ENCODE peak calls at places on chromosomes 11 and 22, in four cellular contexts. X is mesothelial cell of epicardium, J is tibial artery, W is osteocyte. N is an unnamed sample.

GRCh38 chr11:61505640-61506155 is 2.9 kb upstream of the LRRC10B start:
- DNase-seq in X (no peak), J (no peak), W (no peak), N (no peak)

GRCh38 chr11:128324531-128325141 is 262.7 kb downstream of the ETS1 start:
- DNase-seq in X (no peak), J (no peak), W (no peak), N (no peak)

GRCh38 chr22:49717322-49717919 is 110.3 kb downstream of the BRD1 start:
- DNase-seq in X (no peak), J (no peak), W (no peak), N (no peak)

GRCh38 chr11:130828741-130829140 is 87.5 kb downstream of the SNX19 start:
- DNase-seq in X (no peak), J (peak; percentile 44), W (no peak), N (no peak)

GRCh38 chr11:72245232-72245816 is 1.3 kb upstream of the PHOX2A start:
- DNase-seq in X (no peak), J (no peak), W (no peak), N (no peak)

GRCh38 chr11:73878771-73879170 is 2.0 kb downstream of the PAAF1 start:
- DNase-seq in X (no peak), J (no peak), W (no peak), N (no peak)

GRCh38 chr11:91798240-91798639 is 426.4 kb upstream of the FAT3 start:
- DNase-seq in X (no peak), J (no peak), W (no peak), N (no peak)

GRCh38 chr11:117418685-117419084 is 91.0 kb downstream of the CEP164 start:
- DNase-seq in X (no peak), J (no peak), W (no peak), N (no peak)

GRCh38 chr11:104823638-104824037 is 74.6 kb downstream of the CASP12 start:
- DNase-seq in X (no peak), J (no peak), W (no peak), N (no peak)

GRCh38 chr11:44752727-44753126 is 26.0 kb downstream of the TSPAN18 start:
- DNase-seq in X (no peak), J (no peak), W (no peak), N (no peak)

GRCh38 chr22:30429887-30430286 is 4.3 kb downstream of the MTFP1 start:
- DNase-seq in X (no peak), J (no peak), W (no peak), N (no peak)

GRCh38 chr11:105937331-105937730 is 84.7 kb downstream of the MSANTD4 start:
- DNase-seq in X (no peak), J (no peak), W (no peak), N (no peak)

GRCh38 chr22:24994070-24994763 is 41.7 kb downstream of the KIAA1671 start:
- DNase-seq in X (no peak), J (no peak), W (no peak), N (no peak)

GRCh38 chr22:43151251-43152000 is at the start of gene TSPO:
- DNase-seq in X (peak; percentile 56), J (peak; percentile 80), W (no peak), N (no peak)

GRCh38 chr11:101288392-101288791 is 158.8 kb upstream of the PGR start:
- DNase-seq in X (no peak), J (no peak), W (no peak), N (no peak)

GRCh38 chr11:133526790-133527189 is 5.5 kb downstream of the OPCML start:
- DNase-seq in X (no peak), J (no peak), W (no peak), N (no peak)

GRCh38 chr11:77031599-77031998 is 2.6 kb upstream of the B3GNT6 start:
- DNase-seq in X (no peak), J (no peak), W (no peak), N (no peak)

GRCh38 chr11:8786933-8787332 is 104.3 kb downstream of the RPL27A start:
- DNase-seq in X (no peak), J (no peak), W (no peak), N (no peak)

GRCh38 chr11:26905368-26905767 is 88.5 kb upstream of the FIBIN start:
- DNase-seq in X (no peak), J (no peak), W (no peak), N (no peak)

GRCh38 chr11:69358398-69359080 is 64.6 kb downstream of the MYEOV start:
- DNase-seq in X (peak; percentile 36), J (no peak), W (peak; percentile 72), N (no peak)

GRCh38 chr11:94084164-94084563 is 44.5 kb upstream of the PANX1 start:
- DNase-seq in X (no peak), J (no peak), W (no peak), N (no peak)

GRCh38 chr22:29344137-29344536 is 28.6 kb upstream of the RASL10A start:
- DNase-seq in X (peak; percentile 66), J (no peak), W (no peak), N (peak; percentile 39)

GRCh38 chr11:19232910-19233503 is 7.7 kb downstream of the E2F8 start:
- DNase-seq in X (no peak), J (no peak), W (no peak), N (no peak)

DNA sequence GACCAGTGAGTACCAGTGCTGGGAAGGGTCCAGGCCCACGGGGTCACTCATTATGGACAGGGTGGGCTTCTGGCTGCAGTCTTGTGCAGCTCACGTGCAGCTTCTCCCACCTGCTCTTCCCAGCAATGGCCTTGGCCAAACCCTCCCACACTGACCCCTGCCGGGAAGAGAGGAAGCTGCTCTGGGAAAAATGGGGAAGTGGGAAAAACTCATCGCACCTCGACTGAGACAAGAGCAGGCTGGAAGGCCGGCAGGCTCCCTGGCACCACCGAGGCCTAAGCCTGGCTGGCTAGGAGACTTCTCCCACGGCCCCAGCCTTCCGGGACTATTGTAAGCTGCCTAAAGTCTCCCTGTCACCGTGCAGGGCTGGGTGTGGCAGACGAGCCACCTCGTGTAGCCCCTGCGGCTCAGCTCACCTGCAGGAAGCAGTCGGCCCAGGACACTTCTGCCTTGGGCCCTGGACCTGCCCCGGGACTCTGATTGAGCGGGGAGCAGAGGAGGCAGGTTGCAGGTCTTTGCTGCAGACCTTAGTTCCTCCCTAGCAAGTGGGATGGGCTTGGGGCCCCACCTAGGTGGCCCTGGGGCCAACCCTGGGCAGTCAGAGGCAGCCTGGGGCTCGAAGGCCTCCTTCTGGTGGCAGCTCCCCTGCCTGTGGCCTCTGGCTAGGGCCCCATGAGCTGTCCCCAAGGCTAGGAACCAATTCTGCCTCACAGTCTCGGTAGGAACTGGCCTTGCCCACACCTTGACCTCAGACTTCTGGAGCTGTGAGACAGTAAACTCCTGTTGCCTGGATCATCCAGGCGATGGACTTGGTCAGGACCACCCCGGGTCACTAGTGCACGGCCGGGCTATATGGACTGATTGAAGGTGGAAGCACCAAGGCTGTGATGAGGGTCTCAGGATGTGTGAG is 23.1 kb downstream of the MRGPRG start:
- DNase-seq in X (no peak), J (no peak), W (no peak), N (no peak)
- TF ChIP-seq CTCF in X (no peak), J (peak; percentile 40), W (peak; percentile 38), N (no peak)

GRCh38 chr11:125164422-125165110 is at the start of gene PKNOX2:
- DNase-seq in X (peak; percentile 92), J (peak; percentile 70), W (peak; percentile 97), N (no peak)
- TF ChIP-seq CTCF in X (peak; percentile 39), J (no peak), W (peak; percentile 80), N (no peak)

DNA sequence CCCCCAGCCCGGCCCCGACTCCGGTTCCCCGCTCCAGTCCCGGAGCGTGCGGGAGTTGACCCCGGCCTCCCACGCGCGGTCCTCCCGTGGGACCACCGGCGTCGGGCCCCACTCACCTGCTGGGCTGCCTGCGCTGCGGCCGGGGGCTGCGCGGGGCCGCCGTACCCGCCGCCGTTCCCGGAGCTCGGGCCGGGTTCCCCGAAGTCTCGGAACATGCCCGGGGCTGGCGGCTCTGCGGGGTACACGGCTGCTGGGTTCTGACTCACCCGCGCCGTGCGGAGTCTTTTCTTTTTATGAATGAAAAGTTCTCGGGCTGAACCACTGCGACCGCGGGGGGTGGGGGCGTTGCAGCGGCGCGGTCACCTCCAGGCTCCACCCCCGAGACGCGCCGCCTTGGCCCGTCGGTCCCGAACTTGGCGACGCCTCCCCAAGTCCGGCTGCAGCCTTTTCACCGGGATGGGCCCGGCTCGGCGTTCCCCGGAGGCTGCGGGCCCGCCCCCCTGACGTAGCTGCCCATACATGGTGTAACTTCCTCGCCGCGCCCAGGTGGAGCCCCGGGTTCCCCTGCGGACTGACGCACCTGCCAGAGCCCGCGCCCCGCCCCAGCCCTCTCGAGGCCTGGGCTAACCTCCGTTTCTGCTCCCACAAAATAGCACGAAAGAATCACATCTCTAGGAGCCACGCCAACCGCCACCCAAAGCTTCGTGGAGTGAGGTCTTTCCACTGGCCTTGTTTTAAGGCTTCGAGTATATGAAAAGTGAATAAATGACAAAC is at the start of gene FOSL1:
- DNase-seq in X (peak; percentile 70), J (peak; percentile 84), W (peak; percentile 95), N (peak; percentile 86)
- TF ChIP-seq CTCF in X (no peak), J (no peak), W (no peak), N (no peak)

GRCh38 chr11:57566564-57567209 is 785 bp downstream of the UBE2L6 start:
- DNase-seq in X (no peak), J (no peak), W (no peak), N (no peak)

GRCh38 chr11:57566035-57566504 is 1.4 kb downstream of the UBE2L6 start:
- DNase-seq in X (no peak), J (peak; percentile 44), W (no peak), N (no peak)

GRCh38 chr11:57567512-57568329 is at the start of gene UBE2L6:
- DNase-seq in X (peak; percentile 64), J (peak; percentile 33), W (peak; percentile 93), N (no peak)

GRCh38 chr11:57567210-57567511 is 311 bp downstream of the UBE2L6 start:
- DNase-seq in X (no peak), J (no peak), W (no peak), N (no peak)

DNA sequence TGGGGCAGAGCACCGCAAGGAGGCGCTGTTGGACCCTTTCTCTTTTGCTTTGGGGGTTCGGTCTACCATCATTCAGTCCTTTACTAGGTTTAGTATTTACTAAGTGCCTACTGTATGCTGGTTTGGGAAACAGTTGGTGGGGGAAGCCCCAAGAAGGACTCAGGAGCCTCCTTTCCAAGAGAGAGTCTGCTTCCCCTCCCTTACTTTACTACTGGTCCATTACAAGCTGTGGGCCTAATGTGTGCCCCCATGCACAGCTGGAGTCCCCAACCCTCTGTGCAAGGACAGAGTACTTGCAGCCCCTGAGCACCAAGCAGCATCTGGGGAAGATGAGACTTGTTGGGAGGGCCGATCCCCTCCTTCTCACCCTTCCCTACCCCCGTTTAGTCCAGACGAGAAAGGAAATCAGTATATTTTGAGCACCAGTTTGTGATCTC is 876 bp upstream of the UBE2L6 start:
- DNase-seq in X (peak; percentile 92), J (peak; percentile 76), W (no peak), N (peak; percentile 91)
- TF ChIP-seq CTCF in X (peak; percentile 95), J (peak; percentile 91), W (no peak), N (no peak)

N was measured in omental fat pad.